ENCODE peak calls at places on chromosomes 6 and 20, in ten cellular contexts. M, Y, U, T, N, Q, G, C, P and O are unnamed samples.

GRCh38 chr6:127436578-127437110 is 22.5 kb downstream of the KIAA0408 start:
- DNase-seq in N (no peak), G (no peak), Q (no peak), P (no peak), M (no peak), C (no peak), T (no peak), U (no peak), Y (no peak), O (no peak)

GRCh38 chr20:41392871-41393704 is 26.5 kb upstream of the EMILIN3 start:
- DNase-seq in C (no peak), Y (peak), U (no peak), G (no peak), N (peak), T (no peak), M (no peak), Q (peak), P (no peak), O (no peak)

GRCh38 chr20:19713851-19714716 is 44.0 kb upstream of the RIN2 start:
- DNase-seq in Y (no peak), T (no peak), C (no peak), P (no peak), M (no peak), N (no peak), G (no peak), Q (no peak), U (no peak), O (no peak)

GRCh38 chr6:7047071-7047470 is 60.7 kb upstream of the RREB1 start:
- DNase-seq in N (no peak), P (no peak), Y (no peak), U (no peak), M (no peak), C (no peak), G (no peak), T (no peak), Q (no peak), O (no peak)

GRCh38 chr20:58352454-58352853 is 36.6 kb upstream of the VAPB start:
- DNase-seq in Q (no peak), N (no peak), M (no peak), Y (no peak), U (no peak), C (no peak), T (no peak), G (no peak), P (no peak), O (no peak)

GRCh38 chr6:5490495-5491069 is 229.3 kb downstream of the FARS2 start:
- DNase-seq in N (no peak), T (no peak), Y (no peak), Q (no peak), U (peak), M (no peak), P (no peak), G (no peak), C (no peak), O (no peak)

GRCh38 chr6:134911532-134911931 is 38.4 kb downstream of the ALDH8A1 start:
- DNase-seq in M (peak), Y (peak), U (no peak), C (peak), P (peak), Q (peak), T (no peak), N (peak), G (no peak), O (no peak)

GRCh38 chr6:12815884-12816600 is 99.5 kb downstream of the PHACTR1 start:
- DNase-seq in Y (no peak), T (no peak), N (peak), G (no peak), P (no peak), C (peak), Q (no peak), M (no peak), U (no peak), O (no peak)

GRCh38 chr20:6485376-6485775 is 282.1 kb upstream of the BMP2 start:
- DNase-seq in U (no peak), Q (no peak), P (no peak), Y (no peak), G (no peak), C (no peak), N (no peak), T (no peak), M (no peak), O (no peak)

GRCh38 chr6:31158140-31158862 is at the start of gene TCF19:
- DNase-seq in T (no peak), U (peak), C (peak), G (peak), Y (peak), Q (peak), N (peak), P (peak), M (peak), O (peak)

GRCh38 chr6:152573762-152574161 is 63.4 kb downstream of the SYNE1 start:
- DNase-seq in Q (peak), P (no peak), Y (peak), N (no peak), U (no peak), T (no peak), G (no peak), C (no peak), M (no peak), O (no peak)

GRCh38 chr6:21873562-21873961 is 280.0 kb downstream of the SOX4 start:
- DNase-seq in M (peak), Q (peak), P (peak), T (no peak), U (no peak), N (peak), C (peak), Y (peak), G (no peak), O (peak)

GRCh38 chr20:63330084-63330760 is 30.9 kb downstream of the CHRNA4 start:
- DNase-seq in P (no peak), T (no peak), M (no peak), Q (no peak), C (no peak), U (no peak), Y (no peak), N (no peak), G (no peak), O (no peak)

GRCh38 chr20:9660236-9660868 is 146.0 kb downstream of the LAMP5 start:
- DNase-seq in M (no peak), C (peak), U (no peak), Y (peak), P (no peak), G (no peak), Q (peak), N (peak), T (peak), O (no peak)

GRCh38 chr6:137145421-137145820 is 28.0 kb downstream of the IL22RA2 start:
- DNase-seq in N (no peak), T (no peak), P (no peak), U (no peak), Q (peak), Y (peak), M (no peak), C (no peak), G (no peak), O (no peak)

GRCh38 chr6:169141706-169142705 is 111.6 kb downstream of the THBS2 start:
- DNase-seq in M (no peak), P (no peak), T (no peak), U (no peak), Q (peak), G (no peak), Y (no peak), C (peak), N (no peak), O (no peak)

GRCh38 chr6:27873101-27874030 is 38.8 kb downstream of the OR2B2 start:
- DNase-seq in C (peak), P (no peak), M (no peak), Y (peak), U (peak), Q (peak), T (no peak), G (no peak), N (peak), O (no peak)

GRCh38 chr6:136464874-136465273 is 85.3 kb downstream of the MAP7 start:
- DNase-seq in P (no peak), N (no peak), G (no peak), U (no peak), Q (no peak), M (no peak), T (no peak), Y (no peak), C (no peak), O (no peak)

GRCh38 chr20:58888521-58889333 is 36.2 kb downstream of the GNAS start:
- DNase-seq in Q (peak), N (peak), M (no peak), T (no peak), C (peak), G (peak), U (peak), Y (peak), P (no peak), O (no peak)

GRCh38 chr6:7617954-7618764 is 28.2 kb downstream of the SNRNP48 start:
- DNase-seq in N (peak), Q (peak), C (peak), T (no peak), G (no peak), U (no peak), P (peak), Y (peak), M (peak), O (peak)

GRCh38 chr20:41524980-41525613 is 93.1 kb downstream of the CHD6 start:
- DNase-seq in T (no peak), G (no peak), Y (peak), C (peak), U (peak), P (peak), M (no peak), N (peak), Q (peak), O (peak)

GRCh38 chr6:90274481-90275030 is 22.1 kb downstream of the BACH2 start:
- DNase-seq in N (no peak), P (no peak), U (no peak), G (peak), Y (no peak), T (no peak), C (no peak), Q (no peak), M (no peak), O (no peak)

GRCh38 chr6:35622283-35622682 is 66.4 kb downstream of the FKBP5 start:
- DNase-seq in U (no peak), P (no peak), G (no peak), T (no peak), Q (no peak), N (no peak), M (no peak), Y (no peak), C (no peak), O (no peak)

GRCh38 chr6:19838442-19839236 is 1.5 kb downstream of the ID4 start:
- DNase-seq in U (peak), G (no peak), C (peak), Q (peak), Y (peak), T (no peak), P (no peak), M (no peak), N (peak), O (no peak)

GRCh38 chr6:138287144-138287955 is 69.1 kb upstream of the PBOV1 start:
- DNase-seq in Y (peak), C (peak), U (peak), G (peak), T (no peak), N (peak), Q (peak), P (no peak), M (no peak), O (no peak)

GRCh38 chr6:33824461-33825154 is 20.8 kb upstream of the MLN start:
- DNase-seq in T (no peak), G (no peak), C (no peak), Q (no peak), M (no peak), P (no peak), U (no peak), Y (peak), N (no peak), O (peak)

GRCh38 chr6:854405-855073 is 161.6 kb upstream of the EXOC2 start:
- DNase-seq in U (no peak), Y (no peak), P (no peak), M (no peak), Q (peak), C (no peak), T (no peak), N (no peak), G (no peak), O (no peak)

GRCh38 chr20:31666258-31667042 is 28.7 kb downstream of the COX4I2 start:
- DNase-seq in Y (no peak), M (no peak), T (no peak), C (no peak), Q (peak), U (no peak), P (no peak), N (no peak), G (no peak), O (no peak)